ENCODE peak calls at places on chromosomes 5 and 9, in five cellular contexts. F is right lobe of liver, J is H7, X is body of pancreas, R is fibroblast of lung. S is an unnamed sample.

GRCh38 chr5:90092734-90093133 is 316.8 kb downstream of the CETN3 start:
- DNase-seq in F (no peak), J (no peak), X (no peak), R (no peak), S (no peak)

GRCh38 chr9:132988244-132989013 is 9.9 kb downstream of the GFI1B start:
- DNase-seq in F (no peak), J (peak), X (no peak), R (no peak), S (no peak)

GRCh38 chr5:81268797-81269196 is 32.6 kb upstream of the ZCCHC9 start:
- DNase-seq in F (no peak), J (no peak), X (no peak), R (peak), S (no peak)

GRCh38 chr9:33263936-33264472 is 504 bp downstream of the BAG1 start:
- DNase-seq in F (peak), J (no peak), X (peak), R (no peak), S (no peak)

GRCh38 chr9:69121155-69122085 is 52.7 kb upstream of the TJP2 start:
- DNase-seq in F (peak), J (peak), X (peak), R (peak), S (peak)

GRCh38 chr5:154138701-154139100 is 51.8 kb upstream of the GALNT10 start:
- DNase-seq in F (peak), J (no peak), X (peak), R (peak), S (no peak)

GRCh38 chr5:98627121-98627520 is 146.3 kb upstream of the RGMB start:
- DNase-seq in F (no peak), J (no peak), X (no peak), R (no peak), S (no peak)

GRCh38 chr9:77910216-77910615 is 121.4 kb downstream of the GNAQ start:
- DNase-seq in F (no peak), J (no peak), X (no peak), R (no peak), S (no peak)

GRCh38 chr9:89813482-89813881 is 208.7 kb downstream of the GADD45G start:
- DNase-seq in F (no peak), J (no peak), X (no peak), R (no peak), S (peak)

GRCh38 chr9:14205463-14205862 is 108.5 kb downstream of the NFIB start:
- DNase-seq in F (no peak), J (no peak), X (no peak), R (peak), S (no peak)

GRCh38 chr9:88322906-88323566 is 65.2 kb upstream of the SPIN1 start:
- DNase-seq in F (no peak), J (no peak), X (peak), R (peak), S (peak)

GRCh38 chr9:30851600-30851999 is 1532.8 kb upstream of the ACO1 start:
- DNase-seq in F (no peak), J (no peak), X (no peak), R (no peak), S (no peak)

GRCh38 chr9:99730063-99730462 is 91.6 kb upstream of the NR4A3 start:
- DNase-seq in F (no peak), J (no peak), X (no peak), R (no peak), S (no peak)

GRCh38 chr9:113984639-113985380 is 93.3 kb downstream of the AMBP start:
- DNase-seq in F (no peak), J (no peak), X (no peak), R (no peak), S (no peak)

GRCh38 chr9:131747352-131747751 is 7.5 kb upstream of the RAPGEF1 start:
- DNase-seq in F (no peak), J (no peak), X (peak), R (peak), S (no peak)

GRCh38 chr9:6502399-6502798 is 89.4 kb downstream of the UHRF2 start:
- DNase-seq in F (no peak), J (no peak), X (no peak), R (no peak), S (no peak)

GRCh38 chr5:92505145-92505544 is 1075.9 kb downstream of the NR2F1-AS1 start:
- DNase-seq in F (no peak), J (no peak), X (no peak), R (peak), S (no peak)

GRCh38 chr9:20355022-20355421 is 267.3 kb downstream of the MLLT3 start:
- DNase-seq in F (no peak), J (no peak), X (no peak), R (peak), S (no peak)

GRCh38 chr9:20353931-20354652 is 268.2 kb downstream of the MLLT3 start:
- DNase-seq in F (no peak), J (no peak), X (no peak), R (peak), S (no peak)

GRCh38 chr9:20357207-20357503 is 265.1 kb downstream of the MLLT3 start:
- DNase-seq in F (no peak), J (no peak), X (no peak), R (no peak), S (no peak)

GRCh38 chr9:20358201-20358600 is 264.1 kb downstream of the MLLT3 start:
- DNase-seq in F (no peak), J (no peak), X (no peak), R (peak), S (no peak)

DNA sequence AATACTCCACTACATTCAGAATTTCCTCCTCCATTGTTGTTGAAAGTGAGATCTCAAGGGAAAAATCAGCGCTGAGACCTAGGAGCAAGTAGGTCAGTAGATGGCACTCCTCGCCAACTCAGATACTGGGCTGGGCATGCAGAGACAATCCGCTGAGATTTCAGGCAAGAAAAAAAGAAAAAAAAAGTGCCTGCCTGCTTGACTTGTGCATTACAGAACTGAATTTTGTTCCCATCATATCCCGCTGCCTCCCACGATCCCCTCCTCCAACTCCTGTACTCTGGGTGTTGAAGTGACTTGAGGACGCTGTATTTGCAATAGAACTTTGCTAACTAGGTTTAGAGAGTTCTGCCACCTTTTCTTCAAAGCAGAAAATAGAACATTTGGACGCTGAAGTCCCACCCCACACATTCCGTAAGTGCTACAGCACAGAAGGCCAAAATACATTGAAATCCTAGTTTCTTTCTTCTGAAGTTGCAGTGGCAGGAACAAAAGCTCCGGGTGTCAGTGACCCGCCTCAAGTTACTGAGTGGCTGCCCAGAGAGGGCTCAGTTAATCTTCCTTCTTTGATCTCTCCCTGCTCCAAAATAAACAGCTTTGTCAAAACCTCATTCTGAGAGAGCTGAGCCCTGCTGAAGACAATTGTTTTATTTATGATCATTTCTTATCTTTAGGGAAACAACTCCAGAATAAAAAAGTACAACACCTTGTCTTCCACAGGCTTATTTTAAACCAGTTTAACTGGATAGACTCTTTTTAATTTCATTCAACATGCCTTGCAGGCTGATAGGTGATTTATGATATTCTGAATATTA is 265.7 kb downstream of the MLLT3 start:
- DNase-seq in F (peak), J (peak), X (peak), R (peak), S (peak)
- H3K4me3 ChIP-seq in F (peak), J (no peak), X (no peak), R (peak), S (peak)

DNA sequence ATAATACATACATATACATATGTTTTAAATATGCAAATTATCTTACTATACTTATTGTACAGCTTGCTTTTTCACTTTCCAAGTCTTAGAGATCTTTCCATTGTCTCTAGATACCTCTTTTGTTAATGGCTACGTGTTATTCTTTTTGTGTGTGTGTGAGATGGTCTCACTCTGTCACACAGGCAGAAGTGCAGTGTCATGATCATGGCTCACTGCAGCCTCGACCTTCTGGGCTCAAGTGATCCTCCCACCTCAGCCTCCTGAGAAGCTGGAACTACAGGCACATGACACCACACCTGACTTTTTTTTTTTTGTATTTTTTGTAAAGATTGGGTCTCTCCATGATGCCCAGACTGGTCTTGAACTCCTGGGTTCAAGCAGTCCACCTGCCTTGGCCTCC is 2.8 kb downstream of the OSMR start:
- DNase-seq in F (no peak), J (no peak), X (no peak), R (no peak), S (no peak)
- H3K4me3 ChIP-seq in F (no peak), J (no peak), X (no peak), R (peak), S (peak)

DNA sequence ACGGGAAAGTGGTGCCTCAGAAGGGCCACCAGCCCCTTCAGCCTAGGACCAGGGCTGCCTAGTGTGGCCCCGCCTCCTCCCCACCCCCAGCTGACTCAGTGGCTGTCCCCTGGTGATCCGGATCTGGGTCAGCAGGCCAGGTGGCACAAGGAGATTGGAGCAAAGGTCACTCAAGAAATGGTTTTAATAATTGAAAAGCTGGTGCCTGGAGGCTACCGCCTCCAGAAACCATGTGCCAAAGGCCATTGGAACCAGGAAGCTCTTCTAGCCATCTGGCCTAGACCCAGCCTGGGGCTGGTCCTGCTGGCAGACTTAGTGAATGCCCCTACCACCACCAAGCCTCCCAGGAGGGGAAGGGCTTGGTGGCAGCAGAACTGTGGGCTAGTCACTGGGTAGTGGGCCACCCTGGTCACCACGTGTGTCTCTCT is 1.5 kb downstream of the ST6GALNAC4 start:
- DNase-seq in F (no peak), J (no peak), X (peak), R (no peak), S (no peak)
- H3K4me3 ChIP-seq in F (no peak), J (no peak), X (no peak), R (no peak), S (peak)

DNA sequence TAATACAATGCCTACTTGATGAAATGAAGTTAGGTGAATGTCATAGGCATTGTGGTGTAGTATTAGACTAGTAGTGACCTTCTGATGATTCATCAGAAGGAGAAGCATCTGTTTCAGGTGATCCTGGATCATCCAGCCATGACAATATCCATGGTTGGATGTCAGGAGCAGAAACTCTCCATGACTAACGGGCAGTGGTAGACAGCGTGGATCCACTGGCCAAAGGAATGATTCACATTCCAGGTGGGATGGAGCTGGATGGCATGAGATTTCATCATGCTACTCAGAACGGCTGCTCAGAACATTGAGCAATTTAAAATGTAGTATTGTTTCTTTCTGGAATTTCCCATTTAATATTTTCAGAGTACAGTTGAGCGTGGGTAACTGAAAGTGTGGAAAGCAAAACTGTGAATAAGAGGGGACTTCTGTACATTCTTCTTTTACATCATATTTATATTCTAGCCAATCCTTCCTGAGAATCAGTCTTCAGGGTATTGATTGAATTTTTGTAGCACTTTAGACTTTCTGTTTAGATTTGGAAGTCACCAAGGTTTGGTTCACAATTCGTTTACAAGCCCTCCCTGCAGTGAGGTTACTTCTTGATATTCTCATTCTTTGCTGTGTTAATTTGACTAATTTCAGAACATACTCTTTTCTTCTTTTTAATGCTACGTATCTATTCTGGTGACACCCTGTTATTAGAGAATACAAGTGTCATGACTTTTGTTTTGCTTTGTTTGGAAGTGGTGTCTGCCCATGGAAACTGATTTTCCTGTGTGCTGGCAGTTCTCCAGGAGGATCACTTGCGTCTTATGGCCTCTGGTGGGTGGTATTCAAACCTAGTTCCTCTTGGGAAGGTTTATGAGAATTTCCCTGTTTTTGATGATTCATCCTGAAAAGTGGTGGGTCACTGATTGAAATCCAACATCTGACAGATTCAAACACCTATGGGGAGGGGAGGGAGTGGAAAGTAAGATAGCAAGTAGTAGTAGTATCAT is 12.2 kb upstream of the CLINT1 start:
- DNase-seq in F (no peak), J (no peak), X (no peak), R (peak), S (no peak)
- H3K4me3 ChIP-seq in F (no peak), J (no peak), X (no peak), R (no peak), S (no peak)

DNA sequence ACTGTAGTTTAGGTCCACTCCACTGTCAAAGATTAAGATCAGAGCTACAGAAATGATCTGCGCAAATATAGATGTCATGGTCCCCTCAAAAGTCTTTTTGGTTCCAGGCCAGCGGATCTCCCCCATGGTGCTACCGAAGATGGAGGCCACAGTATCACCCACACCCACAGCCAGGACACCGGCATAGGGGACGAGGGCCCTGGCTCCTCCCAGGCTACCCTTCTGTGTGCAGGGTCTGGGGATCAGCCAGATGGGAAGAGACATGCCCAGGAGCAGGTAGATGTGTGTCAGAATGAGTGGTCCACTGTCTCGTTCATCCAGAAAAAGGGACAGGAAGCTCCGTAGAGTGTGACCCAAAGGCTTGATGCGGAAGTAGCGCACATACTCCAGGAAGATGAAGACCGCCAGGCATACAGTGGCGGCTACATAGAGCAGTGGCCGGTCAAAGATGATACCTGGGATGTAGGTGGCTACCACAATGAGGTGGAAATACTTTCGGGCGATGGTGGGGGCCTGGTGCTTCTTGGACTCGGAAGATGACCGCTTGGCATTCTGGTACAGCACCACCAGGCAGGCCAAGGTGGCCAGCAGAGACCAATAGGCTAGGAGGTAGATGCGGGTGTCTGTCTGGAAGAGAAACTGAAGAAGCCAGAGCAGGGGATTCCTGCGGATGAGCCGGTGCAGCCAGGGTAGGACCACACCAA is 1.5 kb downstream of the DOLK start:
- DNase-seq in F (no peak), J (peak), X (no peak), R (no peak), S (peak)
- H3K4me3 ChIP-seq in F (no peak), J (peak), X (no peak), R (peak), S (peak)

DNA sequence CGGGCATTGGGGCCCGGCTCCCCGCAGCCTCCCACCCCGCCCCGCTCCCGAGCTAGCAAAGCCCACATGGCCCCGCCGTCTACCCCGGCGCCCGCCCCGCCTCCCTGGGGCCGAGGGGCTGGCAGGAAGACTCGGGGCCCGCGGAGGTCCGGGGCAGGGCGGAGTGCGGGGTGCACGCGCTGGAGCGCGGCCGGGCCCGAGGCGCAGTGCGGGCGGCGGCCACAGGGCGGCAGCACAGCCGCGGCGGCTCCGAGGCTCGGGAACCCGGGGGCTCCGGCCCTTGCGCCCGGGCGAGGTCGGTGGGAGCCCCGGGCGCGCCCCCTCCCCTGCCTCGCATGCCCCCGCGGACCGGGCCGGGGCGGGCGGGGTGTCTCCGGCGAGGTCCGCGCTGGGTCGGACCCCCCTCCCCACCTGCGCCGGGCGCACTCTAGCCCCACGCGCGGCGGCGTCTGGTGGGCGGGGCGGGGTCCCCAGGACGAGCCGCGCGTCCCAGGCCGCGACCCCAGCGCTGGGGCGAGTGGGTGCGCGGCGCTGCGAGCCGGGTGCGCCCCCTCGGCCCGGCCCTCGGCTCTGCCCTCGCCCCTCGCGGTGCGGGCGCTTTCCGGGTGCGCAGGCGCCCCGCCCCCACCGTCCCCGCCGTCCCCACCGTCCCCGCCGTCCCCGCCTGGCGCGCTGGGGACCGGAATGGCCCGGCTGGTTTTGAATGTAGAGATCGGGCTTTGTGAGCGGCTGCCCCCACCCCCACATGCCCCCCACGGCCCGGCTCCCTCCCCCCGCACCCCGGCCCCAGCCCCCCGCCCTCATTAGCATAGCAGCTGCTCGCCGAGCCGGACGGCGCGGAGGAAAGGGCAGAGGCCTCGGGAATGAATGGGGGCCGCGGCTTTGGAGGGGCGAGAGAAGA is 6.5 kb downstream of the NRARP start:
- DNase-seq in F (no peak), J (peak), X (no peak), R (no peak), S (peak)
- H3K4me3 ChIP-seq in F (peak), J (peak), X (no peak), R (no peak), S (peak)